ENCODE peak calls at places on chromosome 20, in seven cellular contexts. One of them, this sample, is unnamed.

GRCh38 chr20:35134900-35135299 is 12.2 kb downstream of the EDEM2 start:
- DNase-seq in fibroblast of lung: no peak
- DNase-seq in right lobe of liver: no peak
- DNase-seq in spleen: no peak
- DNase-seq in WERI-Rb-1: no peak
- DNase-seq in dorsolateral prefrontal cortex: no peak
- DNase-seq in esophagus squamous epithelium: no peak
- DNase-seq in this sample: peak

GRCh38 chr20:23148721-23149570 is 62.8 kb upstream of the CD93 start:
- DNase-seq in fibroblast of lung: no peak
- DNase-seq in right lobe of liver: peak
- DNase-seq in spleen: no peak
- DNase-seq in WERI-Rb-1: no peak
- DNase-seq in dorsolateral prefrontal cortex: no peak
- DNase-seq in esophagus squamous epithelium: no peak
- DNase-seq in this sample: no peak

GRCh38 chr20:17385798-17386197 is 145.4 kb downstream of the BFSP1 start:
- DNase-seq in fibroblast of lung: no peak
- DNase-seq in right lobe of liver: no peak
- DNase-seq in spleen: no peak
- DNase-seq in WERI-Rb-1: no peak
- DNase-seq in dorsolateral prefrontal cortex: no peak
- DNase-seq in esophagus squamous epithelium: no peak
- DNase-seq in this sample: no peak

GRCh38 chr20:57102160-57102559 is 164.3 kb downstream of the BMP7 start:
- DNase-seq in fibroblast of lung: no peak
- DNase-seq in right lobe of liver: no peak
- DNase-seq in spleen: no peak
- DNase-seq in WERI-Rb-1: no peak
- DNase-seq in dorsolateral prefrontal cortex: no peak
- DNase-seq in esophagus squamous epithelium: no peak
- DNase-seq in this sample: no peak

GRCh38 chr20:50305636-50306477 is 115.2 kb downstream of the CEBPB start:
- DNase-seq in fibroblast of lung: peak
- DNase-seq in right lobe of liver: peak
- DNase-seq in spleen: peak
- DNase-seq in WERI-Rb-1: peak
- DNase-seq in dorsolateral prefrontal cortex: no peak
- DNase-seq in esophagus squamous epithelium: no peak
- DNase-seq in this sample: peak

GRCh38 chr20:36183155-36183944 is 28.8 kb downstream of the EPB41L1 start:
- DNase-seq in fibroblast of lung: no peak
- DNase-seq in right lobe of liver: peak
- DNase-seq in spleen: peak
- DNase-seq in WERI-Rb-1: no peak
- DNase-seq in dorsolateral prefrontal cortex: no peak
- DNase-seq in esophagus squamous epithelium: no peak
- DNase-seq in this sample: no peak

GRCh38 chr20:6704132-6704861 is 63.2 kb upstream of the BMP2 start:
- DNase-seq in fibroblast of lung: peak
- DNase-seq in right lobe of liver: peak
- DNase-seq in spleen: no peak
- DNase-seq in WERI-Rb-1: no peak
- DNase-seq in dorsolateral prefrontal cortex: no peak
- DNase-seq in esophagus squamous epithelium: no peak
- DNase-seq in this sample: peak

GRCh38 chr20:18971574-18971973 is 158.0 kb downstream of the SCP2D1 start:
- DNase-seq in fibroblast of lung: no peak
- DNase-seq in right lobe of liver: no peak
- DNase-seq in spleen: no peak
- DNase-seq in WERI-Rb-1: no peak
- DNase-seq in dorsolateral prefrontal cortex: no peak
- DNase-seq in esophagus squamous epithelium: no peak
- DNase-seq in this sample: no peak

GRCh38 chr20:19737025-19737424 is 21.0 kb upstream of the RIN2 start:
- DNase-seq in fibroblast of lung: peak
- DNase-seq in right lobe of liver: no peak
- DNase-seq in spleen: no peak
- DNase-seq in WERI-Rb-1: no peak
- DNase-seq in dorsolateral prefrontal cortex: no peak
- DNase-seq in esophagus squamous epithelium: no peak
- DNase-seq in this sample: peak

GRCh38 chr20:34753706-34754461 is 49.7 kb downstream of the TP53INP2 start:
- DNase-seq in fibroblast of lung: peak
- DNase-seq in right lobe of liver: no peak
- DNase-seq in spleen: no peak
- DNase-seq in WERI-Rb-1: no peak
- DNase-seq in dorsolateral prefrontal cortex: no peak
- DNase-seq in esophagus squamous epithelium: no peak
- DNase-seq in this sample: peak

GRCh38 chr20:45432294-45432693 is 16.4 kb downstream of the PIGT start:
- DNase-seq in fibroblast of lung: no peak
- DNase-seq in right lobe of liver: no peak
- DNase-seq in spleen: no peak
- DNase-seq in WERI-Rb-1: no peak
- DNase-seq in dorsolateral prefrontal cortex: no peak
- DNase-seq in esophagus squamous epithelium: no peak
- DNase-seq in this sample: no peak

GRCh38 chr20:56689318-56689717 is 60.2 kb downstream of the TFAP2C start:
- DNase-seq in fibroblast of lung: peak
- DNase-seq in right lobe of liver: no peak
- DNase-seq in spleen: no peak
- DNase-seq in WERI-Rb-1: no peak
- DNase-seq in dorsolateral prefrontal cortex: peak
- DNase-seq in esophagus squamous epithelium: no peak
- DNase-seq in this sample: no peak

GRCh38 chr20:5078399-5078958 is 41.3 kb downstream of the PCNA start:
- DNase-seq in fibroblast of lung: peak
- DNase-seq in right lobe of liver: peak
- DNase-seq in spleen: peak
- DNase-seq in WERI-Rb-1: no peak
- DNase-seq in dorsolateral prefrontal cortex: no peak
- DNase-seq in esophagus squamous epithelium: peak
- DNase-seq in this sample: peak

GRCh38 chr20:57097245-57097935 is 169.1 kb downstream of the BMP7 start:
- DNase-seq in fibroblast of lung: no peak
- DNase-seq in right lobe of liver: no peak
- DNase-seq in spleen: peak
- DNase-seq in WERI-Rb-1: peak
- DNase-seq in dorsolateral prefrontal cortex: no peak
- DNase-seq in esophagus squamous epithelium: no peak
- DNase-seq in this sample: no peak

GRCh38 chr20:53736757-53737403 is 143.2 kb upstream of the ZNF217 start:
- DNase-seq in fibroblast of lung: no peak
- DNase-seq in right lobe of liver: no peak
- DNase-seq in spleen: no peak
- DNase-seq in WERI-Rb-1: peak
- DNase-seq in dorsolateral prefrontal cortex: no peak
- DNase-seq in esophagus squamous epithelium: no peak
- DNase-seq in this sample: peak

GRCh38 chr20:51500311-51500710 is 42.2 kb downstream of the NFATC2 start:
- DNase-seq in fibroblast of lung: no peak
- DNase-seq in right lobe of liver: no peak
- DNase-seq in spleen: peak
- DNase-seq in WERI-Rb-1: no peak
- DNase-seq in dorsolateral prefrontal cortex: no peak
- DNase-seq in esophagus squamous epithelium: no peak
- DNase-seq in this sample: no peak

GRCh38 chr20:61317966-61318520 is 66.0 kb downstream of the CDH4 start:
- DNase-seq in fibroblast of lung: no peak
- DNase-seq in right lobe of liver: no peak
- DNase-seq in spleen: peak
- DNase-seq in WERI-Rb-1: no peak
- DNase-seq in dorsolateral prefrontal cortex: peak
- DNase-seq in esophagus squamous epithelium: no peak
- DNase-seq in this sample: no peak
- H3K4me3 ChIP-seq in fibroblast of lung: no peak
- H3K4me3 ChIP-seq in right lobe of liver: no peak
- H3K4me3 ChIP-seq in spleen: no peak
- H3K4me3 ChIP-seq in WERI-Rb-1: no peak
- H3K4me3 ChIP-seq in dorsolateral prefrontal cortex: no peak
- H3K4me3 ChIP-seq in esophagus squamous epithelium: no peak
- H3K4me3 ChIP-seq in this sample: no peak

DNA sequence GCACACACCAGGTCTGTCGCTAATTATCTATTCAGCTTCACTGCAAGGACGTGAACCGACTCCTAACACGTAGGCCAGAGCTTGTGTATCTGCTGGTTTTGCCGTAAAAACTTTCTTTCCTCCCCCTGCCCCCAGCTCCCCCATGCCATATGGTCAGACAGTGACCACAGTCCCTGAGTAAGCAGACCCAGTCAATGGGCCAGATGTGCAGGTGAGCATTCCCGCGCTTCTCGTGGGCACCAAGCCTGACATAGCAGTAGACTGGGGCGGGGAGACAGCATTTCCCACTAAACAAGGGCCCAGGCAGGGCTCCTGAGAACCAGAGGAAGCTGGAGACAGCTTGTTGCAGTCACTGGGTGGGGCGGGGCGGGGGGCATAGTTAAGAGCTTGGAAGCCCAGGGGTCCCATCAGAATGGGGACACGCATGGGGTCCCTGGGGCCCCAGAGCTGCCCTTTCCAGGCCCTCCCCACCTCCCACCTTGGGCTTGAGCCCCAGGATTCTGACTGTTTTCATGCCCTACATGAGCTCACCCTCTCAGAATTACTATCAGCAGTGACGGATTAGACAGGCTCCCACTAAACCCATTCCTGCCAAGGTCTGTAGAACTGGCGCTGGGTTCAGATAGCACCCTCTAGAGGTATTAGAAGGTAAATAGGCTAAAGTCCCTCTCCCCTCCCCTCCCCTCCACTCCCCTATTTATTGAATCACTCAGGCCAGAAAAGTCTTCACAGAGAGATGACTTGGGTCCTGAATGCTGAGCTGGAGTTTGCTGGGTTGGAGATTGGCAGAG is 51.8 kb downstream of the CDH26 start:
- DNase-seq in fibroblast of lung: no peak
- DNase-seq in right lobe of liver: no peak
- DNase-seq in spleen: no peak
- DNase-seq in WERI-Rb-1: peak
- DNase-seq in dorsolateral prefrontal cortex: no peak
- DNase-seq in esophagus squamous epithelium: no peak
- DNase-seq in this sample: no peak
- TF ChIP-seq CTCF in fibroblast of lung: no peak
- TF ChIP-seq CTCF in right lobe of liver: no peak
- TF ChIP-seq CTCF in spleen: no peak
- TF ChIP-seq CTCF in WERI-Rb-1: peak
- TF ChIP-seq CTCF in dorsolateral prefrontal cortex: no peak
- TF ChIP-seq CTCF in esophagus squamous epithelium: no peak
- TF ChIP-seq CTCF in this sample: no peak

GRCh38 chr20:15555913-15556312 is 1017.3 kb downstream of the KIF16B start:
- DNase-seq in fibroblast of lung: no peak
- DNase-seq in right lobe of liver: no peak
- DNase-seq in spleen: no peak
- DNase-seq in WERI-Rb-1: peak
- DNase-seq in dorsolateral prefrontal cortex: no peak
- DNase-seq in esophagus squamous epithelium: no peak
- DNase-seq in this sample: no peak

GRCh38 chr20:15560936-15561531 is 1012.2 kb downstream of the KIF16B start:
- DNase-seq in fibroblast of lung: no peak
- DNase-seq in right lobe of liver: no peak
- DNase-seq in spleen: no peak
- DNase-seq in WERI-Rb-1: no peak
- DNase-seq in dorsolateral prefrontal cortex: no peak
- DNase-seq in esophagus squamous epithelium: no peak
- DNase-seq in this sample: no peak

GRCh38 chr20:15561707-15562106 is 1011.5 kb downstream of the KIF16B start:
- DNase-seq in fibroblast of lung: no peak
- DNase-seq in right lobe of liver: no peak
- DNase-seq in spleen: no peak
- DNase-seq in WERI-Rb-1: no peak
- DNase-seq in dorsolateral prefrontal cortex: peak
- DNase-seq in esophagus squamous epithelium: no peak
- DNase-seq in this sample: no peak

DNA sequence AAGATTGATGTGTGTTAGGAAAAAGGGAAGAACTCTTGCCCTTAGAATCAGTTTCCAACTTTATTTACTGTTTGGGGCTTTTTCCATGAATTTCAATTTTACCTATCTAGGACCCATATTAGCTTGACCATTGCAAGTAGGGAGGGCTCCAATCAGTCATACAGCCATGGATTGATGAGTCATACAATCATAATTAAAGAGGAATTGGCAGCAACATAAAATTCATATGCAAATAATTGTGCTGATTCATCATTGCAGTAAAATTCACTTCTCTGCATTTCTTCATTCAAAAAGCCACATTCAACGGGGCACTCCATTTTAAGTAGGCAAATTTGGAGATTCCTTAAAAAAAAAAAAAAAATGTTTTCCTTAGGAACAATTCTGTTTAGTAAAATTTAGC is 1016.4 kb downstream of the KIF16B start:
- DNase-seq in fibroblast of lung: no peak
- DNase-seq in right lobe of liver: no peak
- DNase-seq in spleen: no peak
- DNase-seq in WERI-Rb-1: no peak
- DNase-seq in dorsolateral prefrontal cortex: no peak
- DNase-seq in esophagus squamous epithelium: no peak
- DNase-seq in this sample: no peak
- H3K4me3 ChIP-seq in fibroblast of lung: no peak
- H3K4me3 ChIP-seq in right lobe of liver: no peak
- H3K4me3 ChIP-seq in spleen: no peak
- H3K4me3 ChIP-seq in WERI-Rb-1: no peak
- H3K4me3 ChIP-seq in dorsolateral prefrontal cortex: no peak
- H3K4me3 ChIP-seq in esophagus squamous epithelium: no peak
- H3K4me3 ChIP-seq in this sample: no peak

GRCh38 chr20:8005033-8005432 is 14.5 kb downstream of the TMX4 start:
- DNase-seq in fibroblast of lung: no peak
- DNase-seq in right lobe of liver: no peak
- DNase-seq in spleen: no peak
- DNase-seq in WERI-Rb-1: peak
- DNase-seq in dorsolateral prefrontal cortex: no peak
- DNase-seq in esophagus squamous epithelium: no peak
- DNase-seq in this sample: no peak

GRCh38 chr20:8012724-8013123 is 6.8 kb downstream of the TMX4 start:
- DNase-seq in fibroblast of lung: no peak
- DNase-seq in right lobe of liver: no peak
- DNase-seq in spleen: no peak
- DNase-seq in WERI-Rb-1: no peak
- DNase-seq in dorsolateral prefrontal cortex: no peak
- DNase-seq in esophagus squamous epithelium: no peak
- DNase-seq in this sample: peak

GRCh38 chr20:8007490-8007889 is 12.1 kb downstream of the TMX4 start:
- DNase-seq in fibroblast of lung: no peak
- DNase-seq in right lobe of liver: no peak
- DNase-seq in spleen: no peak
- DNase-seq in WERI-Rb-1: no peak
- DNase-seq in dorsolateral prefrontal cortex: no peak
- DNase-seq in esophagus squamous epithelium: no peak
- DNase-seq in this sample: no peak

GRCh38 chr20:8005575-8006366 is 13.8 kb downstream of the TMX4 start:
- DNase-seq in fibroblast of lung: no peak
- DNase-seq in right lobe of liver: no peak
- DNase-seq in spleen: peak
- DNase-seq in WERI-Rb-1: no peak
- DNase-seq in dorsolateral prefrontal cortex: no peak
- DNase-seq in esophagus squamous epithelium: no peak
- DNase-seq in this sample: no peak

GRCh38 chr20:8008733-8009132 is 10.8 kb downstream of the TMX4 start:
- DNase-seq in fibroblast of lung: no peak
- DNase-seq in right lobe of liver: no peak
- DNase-seq in spleen: no peak
- DNase-seq in WERI-Rb-1: no peak
- DNase-seq in dorsolateral prefrontal cortex: no peak
- DNase-seq in esophagus squamous epithelium: no peak
- DNase-seq in this sample: no peak
- TF ChIP-seq CTCF in fibroblast of lung: no peak
- TF ChIP-seq CTCF in right lobe of liver: no peak
- TF ChIP-seq CTCF in spleen: no peak
- TF ChIP-seq CTCF in WERI-Rb-1: no peak
- TF ChIP-seq CTCF in dorsolateral prefrontal cortex: no peak
- TF ChIP-seq CTCF in esophagus squamous epithelium: no peak
- TF ChIP-seq CTCF in this sample: no peak